ENCODE peak calls at places on chromosomes 5 and 9, in six cellular contexts. Q, F, N, C, O and X are unnamed samples. For H3K9me3 and H3K27me3, the result is how much of the 10 kb centered on the place peaks cover.

GRCh38 chr9:136831720-136832104 is 10.6 kb upstream of the AJM1 start:
- DNase-seq in Q (no peak), F (peak), N (no peak), C (no peak), O (no peak), X (no peak)

GRCh38 chr5:131252824-131253171 is 11.1 kb upstream of the CDC42SE2 start:
- DNase-seq in Q (no peak), F (peak), N (no peak), C (peak), O (peak), X (peak)

GRCh38 chr9:20611751-20612287 is 10.5 kb downstream of the MLLT3 start:
- DNase-seq in Q (no peak), F (no peak), N (peak), C (no peak), O (no peak), X (no peak)

GRCh38 chr5:156391139-156391538 is 64.2 kb downstream of the SGCD start:
- DNase-seq in Q (peak), F (no peak), N (no peak), C (no peak), O (no peak), X (no peak)

GRCh38 chr5:50717615-50718014 is 51.2 kb downstream of the PARP8 start:
- DNase-seq in Q (no peak), F (no peak), N (no peak), C (no peak), O (no peak), X (no peak)

GRCh38 chr5:150001660-150002493 is 1.3 kb downstream of the HMGXB3 start:
- DNase-seq in Q (no peak), F (peak), N (peak), C (peak), O (peak), X (peak)

GRCh38 chr5:65332591-65332990 is 149.1 kb downstream of the ADAMTS6 start:
- DNase-seq in Q (no peak), F (no peak), N (no peak), C (no peak), O (no peak), X (no peak)

GRCh38 chr5:126360467-126360866 is 62.7 kb upstream of the GRAMD2B start:
- DNase-seq in Q (no peak), F (no peak), N (no peak), C (no peak), O (no peak), X (no peak)

GRCh38 chr9:93585259-93585658 is 8.9 kb downstream of the PHF2 start:
- DNase-seq in Q (no peak), F (no peak), N (no peak), C (no peak), O (no peak), X (no peak)

GRCh38 chr9:109315480-109315879 is 5.4 kb downstream of the EPB41L4B start:
- DNase-seq in Q (no peak), F (no peak), N (no peak), C (no peak), O (no peak), X (no peak)

GRCh38 chr5:113034182-113034773 is 57.7 kb downstream of the DCP2 start:
- DNase-seq in Q (no peak), F (peak), N (peak), C (peak), O (no peak), X (no peak)

GRCh38 chr9:95880011-95880690 is 4.7 kb downstream of the ERCC6L2 start:
- DNase-seq in Q (peak), F (no peak), N (peak), C (no peak), O (no peak), X (no peak)

GRCh38 chr9:138061631-138062030 is 184.0 kb downstream of the CACNA1B start:
- DNase-seq in Q (no peak), F (no peak), N (no peak), C (no peak), O (no peak), X (no peak)

GRCh38 chr9:128153947-128154695 is 4.9 kb downstream of the LCN2 start:
- DNase-seq in Q (no peak), F (no peak), N (no peak), C (no peak), O (no peak), X (no peak)

GRCh38 chr5:115831163-115831768 is 10.1 kb downstream of the ATG12 start:
- DNase-seq in Q (no peak), F (peak), N (peak), C (no peak), O (no peak), X (peak)

GRCh38 chr9:114484854-114485443 is 20.3 kb downstream of the WHRN start:
- DNase-seq in Q (peak), F (no peak), N (peak), C (no peak), O (no peak), X (no peak)

GRCh38 chr9:135486267-135487065 is 6.9 kb downstream of the PPP1R26 start:
- DNase-seq in Q (no peak), F (no peak), N (no peak), C (no peak), O (no peak), X (no peak)

GRCh38 chr5:172959824-172960799 is 888 bp downstream of the RPL26L1 start:
- DNase-seq in Q (no peak), F (no peak), N (peak), C (no peak), O (no peak), X (peak)

GRCh38 chr9:18708429-18708828 is 234.5 kb downstream of the ADAMTSL1 start:
- DNase-seq in Q (no peak), F (no peak), N (no peak), C (no peak), O (no peak), X (no peak)

GRCh38 chr5:32736842-32737241 is 25.7 kb downstream of the NPR3 start:
- DNase-seq in Q (no peak), F (no peak), N (no peak), C (no peak), O (no peak), X (no peak)

GRCh38 chr5:32249668-32250067 is 63.1 kb downstream of the MTMR12 start:
- DNase-seq in Q (no peak), F (no peak), N (no peak), C (no peak), O (no peak), X (no peak)

GRCh38 chr9:97132865-97133264 is 93.9 kb upstream of the CTSV start:
- DNase-seq in Q (no peak), F (no peak), N (no peak), C (no peak), O (no peak), X (no peak)

GRCh38 chr9:127629468-127630081 is 17.5 kb downstream of the STXBP1 start:
- DNase-seq in Q (no peak), F (no peak), N (peak), C (no peak), O (no peak), X (no peak)

GRCh38 chr5:123673107-123673506 is 161.1 kb downstream of the CSNK1G3 start:
- DNase-seq in Q (no peak), F (peak), N (peak), C (no peak), O (no peak), X (no peak)

GRCh38 chr9:109311281-109311680 is 9.6 kb downstream of the EPB41L4B start:
- DNase-seq in Q (no peak), F (no peak), N (peak), C (no peak), O (no peak), X (no peak)

GRCh38 chr9:89594811-89595550 is 9.8 kb upstream of the GADD45G start:
- DNase-seq in Q (no peak), F (no peak), N (no peak), C (peak), O (no peak), X (no peak)

GRCh38 chr5:20554001-20554400 is 566.0 kb upstream of the CDH18 start:
- DNase-seq in Q (no peak), F (no peak), N (no peak), C (no peak), O (no peak), X (no peak)

GRCh38 chr9:111375817-111376564 is 46.0 kb upstream of the OR2K2 start:
- DNase-seq in Q (no peak), F (no peak), N (peak), C (no peak), O (no peak), X (no peak)

GRCh38 chr5:133983674-133984073 is 15.2 kb upstream of the C5orf15 start:
- DNase-seq in Q (no peak), F (no peak), N (no peak), C (no peak), O (no peak), X (no peak)

GRCh38 chr9:22097712-22098111 is 88.6 kb upstream of the CDKN2B start:
- DNase-seq in Q (no peak), F (no peak), N (peak), C (no peak), O (no peak), X (no peak)

GRCh38 chr9:124733964-124734740 is 37.0 kb downstream of the NR6A1 start:
- DNase-seq in Q (no peak), F (no peak), N (no peak), C (peak), O (no peak), X (no peak)

GRCh38 chr5:174733836-174734235 is 9.5 kb downstream of the MSX2 start:
- DNase-seq in Q (no peak), F (no peak), N (no peak), C (no peak), O (no peak), X (no peak)

GRCh38 chr5:72646467-72646866 is 139.3 kb upstream of the ZNF366 start:
- DNase-seq in Q (no peak), F (no peak), N (no peak), C (no peak), O (no peak), X (no peak)

GRCh38 chr9:108290839-108291585 is 564.8 kb downstream of the ACTL7B start:
- DNase-seq in Q (no peak), F (no peak), N (peak), C (no peak), O (no peak), X (no peak)

GRCh38 chr9:132482196-132482813 is 72.3 kb downstream of the CFAP77 start:
- DNase-seq in Q (no peak), F (no peak), N (no peak), C (no peak), O (no peak), X (no peak)
- H3K4me3 ChIP-seq in Q (no peak), F (no peak), N (no peak), C (no peak), O (no peak), X (no peak)

DNA sequence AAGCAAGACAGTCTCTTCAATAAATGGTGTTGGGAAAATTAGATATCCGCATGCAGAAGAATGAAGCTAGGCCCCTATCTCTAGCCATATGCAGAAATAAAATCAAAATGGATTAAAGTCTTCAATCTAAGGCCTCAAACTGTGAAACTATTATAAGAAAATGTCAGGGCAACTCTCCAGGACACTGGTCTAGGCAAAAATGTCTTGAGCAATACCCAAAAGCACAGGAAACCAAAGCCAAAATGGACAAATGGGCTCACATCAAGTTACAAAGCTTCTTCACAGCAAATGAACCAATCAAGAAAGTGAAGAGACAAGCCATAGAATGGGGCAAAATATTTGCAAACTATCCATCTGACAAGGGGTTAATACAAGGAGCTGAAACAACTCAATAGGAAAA is 338.8 kb downstream of the NNT start:
- DNase-seq in Q (no peak), F (no peak), N (no peak), C (no peak), O (no peak), X (no peak)
- H3K9me3 ChIP-seq in Q (under half), F (under half), N (under half), C (under half), O (under half), X (under half)

GRCh38 chr5:169423580-169424278 is 122.8 kb upstream of the SLIT3 start:
- DNase-seq in Q (no peak), F (no peak), N (peak), C (no peak), O (no peak), X (no peak)
- H3K27me3 ChIP-seq in Q (under half), F (under half), N (under half), C (under half), O (under half), X (under half)

GRCh38 chr5:167820266-167820988 is 471.0 kb upstream of the WWC1 start:
- DNase-seq in Q (no peak), F (no peak), N (peak), C (no peak), O (no peak), X (no peak)

GRCh38 chr5:167822241-167822640 is 469.2 kb upstream of the WWC1 start:
- DNase-seq in Q (no peak), F (no peak), N (no peak), C (no peak), O (no peak), X (no peak)

GRCh38 chr5:167821669-167822068 is 469.8 kb upstream of the WWC1 start:
- DNase-seq in Q (no peak), F (no peak), N (no peak), C (no peak), O (no peak), X (no peak)

GRCh38 chr5:167819406-167819805 is 472.0 kb upstream of the WWC1 start:
- DNase-seq in Q (no peak), F (no peak), N (no peak), C (no peak), O (no peak), X (no peak)

GRCh38 chr5:167821096-167821590 is 470.3 kb upstream of the WWC1 start:
- DNase-seq in Q (no peak), F (no peak), N (peak), C (no peak), O (no peak), X (no peak)
- H3K4me3 ChIP-seq in Q (no peak), F (no peak), N (peak), C (no peak), O (no peak), X (no peak)